ENCODE peak calls at places on chromosomes 7 and 10, in four cellular contexts. H is non-pigmented ciliary epithelial cell; A is prostate gland; X is stimulated activated CD8-positive, alpha-beta memory T cell treated with anti-CD3 and anti-CD28 coated beads, Interleukin-7, amount 100 ng/mL, for 1 hour. O is an unnamed sample.

GRCh38 chr10:97278491-97278989 is 13.9 kb downstream of the ARHGAP19 start:
- DNase-seq in H (peak), A (no peak), X (no peak), O (no peak)

GRCh38 chr7:23065974-23066373 is 39.6 kb upstream of the KLHL7 start:
- DNase-seq in H (no peak), A (no peak), X (no peak), O (no peak)

GRCh38 chr7:33933611-33934281 is 28.4 kb downstream of the BMPER start:
- DNase-seq in H (peak), A (no peak), X (no peak), O (no peak)

GRCh38 chr10:109429956-109430760 is 493.2 kb downstream of the XPNPEP1 start:
- DNase-seq in H (peak), A (no peak), X (no peak), O (peak)

GRCh38 chr7:50681451-50682045 is 101.1 kb downstream of the GRB10 start:
- DNase-seq in H (no peak), A (peak), X (no peak), O (no peak)

GRCh38 chr7:128299109-128299514 is 44.6 kb downstream of the RBM28 start:
- DNase-seq in H (no peak), A (no peak), X (no peak), O (no peak)

GRCh38 chr7:127752829-127753228 is 100.8 kb downstream of the SND1 start:
- DNase-seq in H (no peak), A (no peak), X (no peak), O (no peak)

GRCh38 chr7:117619690-117620089 is 139.9 kb downstream of the CFTR start:
- DNase-seq in H (no peak), A (no peak), X (no peak), O (no peak)